ENCODE peak calls at places on chromosome 2, in five cellular contexts. M is stomach, F is A673, Z is dorsolateral prefrontal cortex, W is ascending aorta. Y is an unnamed sample.

GRCh38 chr2:182668671-182669070 is 47.4 kb upstream of the DNAJC10 start:
- DNase-seq in F (peak), Z (no peak), W (no peak), M (no peak), Y (no peak)

GRCh38 chr2:46887028-46887885 is 28.3 kb downstream of the MCFD2 start:
- DNase-seq in M (no peak), Z (no peak), F (no peak), W (no peak), Y (no peak)

GRCh38 chr2:24831736-24832421 is 38.7 kb downstream of the CENPO start:
- DNase-seq in M (peak), F (no peak), W (no peak), Z (peak), Y (no peak)

GRCh38 chr2:116874021-116874420 is 940.5 kb upstream of the DDX18 start:
- DNase-seq in Z (no peak), F (no peak), W (no peak), M (no peak), Y (no peak)

GRCh38 chr2:209977386-209978239 is 24.8 kb upstream of the RPE start:
- DNase-seq in M (no peak), F (peak), W (no peak), Z (no peak), Y (no peak)

GRCh38 chr2:209946539-209946938 is 55.9 kb upstream of the RPE start:
- DNase-seq in W (no peak), F (peak), M (no peak), Z (no peak), Y (no peak)

GRCh38 chr2:70991142-70991541 is 3.5 kb downstream of the TEX261 start:
- DNase-seq in W (no peak), F (no peak), M (no peak), Z (no peak), Y (no peak)

GRCh38 chr2:20108655-20109396 is 57.4 kb upstream of the LAPTM4A start:
- DNase-seq in W (no peak), F (no peak), M (no peak), Z (no peak), Y (no peak)

GRCh38 chr2:29583548-29584121 is 337.8 kb downstream of the ALK start:
- DNase-seq in F (no peak), Z (no peak), W (no peak), M (no peak), Y (no peak)

GRCh38 chr2:120470041-120470716 is 124.2 kb downstream of the INHBB start:
- DNase-seq in Z (peak), M (peak), F (no peak), W (peak), Y (peak)

GRCh38 chr2:110659248-110659647 is 18.6 kb downstream of the BUB1 start:
- DNase-seq in Z (no peak), F (no peak), W (no peak), M (no peak), Y (no peak)

GRCh38 chr2:165462433-165462832 is 7.1 kb upstream of the CSRNP3 start:
- DNase-seq in W (no peak), M (no peak), F (peak), Z (no peak), Y (no peak)

GRCh38 chr2:11482473-11483031 is 16.6 kb upstream of the E2F6 start:
- DNase-seq in M (no peak), W (no peak), Z (peak), F (no peak), Y (no peak)

GRCh38 chr2:201363857-201364560 is 6.9 kb upstream of the FLACC1 start:
- DNase-seq in F (peak), Z (no peak), W (no peak), M (no peak), Y (peak)

GRCh38 chr2:84889332-84889731 is 8.4 kb upstream of the TRABD2A start:
- DNase-seq in M (no peak), W (no peak), F (no peak), Z (no peak), Y (no peak)
- H3K4me3 ChIP-seq in M (no peak), W (no peak), F (no peak), Z (no peak), Y (no peak)

GRCh38 chr2:47916437-47916836 is 10.1 kb upstream of the FBXO11 start:
- DNase-seq in Z (no peak), W (no peak), F (no peak), M (no peak), Y (no peak)

GRCh38 chr2:47917562-47917961 is 11.3 kb upstream of the FBXO11 start:
- DNase-seq in W (no peak), M (no peak), F (no peak), Z (no peak), Y (no peak)

DNA sequence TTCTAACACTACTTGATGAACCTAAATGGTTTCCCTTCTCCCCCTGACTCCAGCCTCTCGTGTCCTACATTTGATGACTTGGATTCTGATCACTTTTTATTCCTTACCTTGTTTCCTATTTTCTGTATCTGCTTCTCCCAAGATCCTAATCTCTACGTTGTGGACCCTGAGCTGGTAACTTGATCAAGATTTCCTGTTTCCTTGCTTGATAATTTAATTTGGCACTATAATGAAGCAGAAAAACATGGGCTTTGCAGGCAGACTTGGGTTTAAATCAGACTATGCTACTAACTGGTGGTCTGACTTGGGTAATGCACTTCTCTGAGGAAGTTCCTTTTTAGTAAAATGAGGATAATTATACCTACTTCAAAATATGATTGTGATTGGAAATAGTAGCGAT is 11.7 kb upstream of the FBXO11 start:
- DNase-seq in M (no peak), Z (no peak), F (no peak), W (no peak), Y (no peak)
- TF ChIP-seq CTCF in M (no peak), Z (no peak), F (no peak), W (no peak), Y (no peak)

GRCh38 chr2:160141419-160141818 is 58.7 kb downstream of the ITGB6 start:
- DNase-seq in W (no peak), M (no peak), F (no peak), Z (no peak), Y (no peak)

GRCh38 chr2:160140471-160140870 is 59.6 kb downstream of the ITGB6 start:
- DNase-seq in M (no peak), Z (no peak), W (no peak), F (no peak), Y (no peak)

GRCh38 chr2:160144278-160144990 is 55.6 kb downstream of the ITGB6 start:
- DNase-seq in M (no peak), F (no peak), Z (no peak), W (no peak), Y (no peak)

GRCh38 chr2:160141944-160142343 is 58.1 kb downstream of the ITGB6 start:
- DNase-seq in Z (no peak), M (no peak), W (no peak), F (no peak), Y (no peak)

DNA sequence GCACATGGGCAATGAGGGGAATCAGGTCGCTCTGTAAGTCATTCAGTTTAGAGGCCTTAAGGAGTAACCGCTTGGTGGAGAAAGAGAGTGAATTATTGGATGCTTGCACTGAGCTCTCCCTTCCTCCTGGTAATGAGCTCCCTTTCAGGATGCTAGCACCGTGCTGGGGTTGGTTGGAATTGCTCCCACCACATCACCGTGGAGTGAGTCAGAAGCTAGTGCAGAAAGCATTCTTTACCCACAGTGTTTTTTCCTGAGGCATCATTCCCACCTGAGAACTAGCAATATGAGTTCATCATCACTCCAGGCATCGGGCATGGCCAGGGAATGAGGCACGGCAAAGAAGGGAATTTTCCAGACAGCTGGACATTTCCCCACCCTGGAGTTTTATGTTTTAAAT is 57.6 kb downstream of the ITGB6 start:
- DNase-seq in Z (no peak), M (no peak), W (no peak), F (no peak), Y (no peak)
- H3K4me3 ChIP-seq in Z (no peak), M (no peak), W (no peak), F (no peak), Y (no peak)

GRCh38 chr2:2226326-2226725 is 104.7 kb downstream of the MYT1L start:
- DNase-seq in M (no peak), W (no peak), Z (no peak), F (no peak), Y (no peak)

GRCh38 chr2:2234398-2234797 is 96.7 kb downstream of the MYT1L start:
- DNase-seq in M (no peak), F (no peak), W (no peak), Z (no peak), Y (no peak)

GRCh38 chr2:2232167-2232566 is 98.9 kb downstream of the MYT1L start:
- DNase-seq in Z (no peak), M (peak), W (no peak), F (no peak), Y (no peak)

GRCh38 chr2:2233171-2233826 is 97.8 kb downstream of the MYT1L start:
- DNase-seq in W (no peak), M (no peak), Z (no peak), F (no peak), Y (no peak)

DNA sequence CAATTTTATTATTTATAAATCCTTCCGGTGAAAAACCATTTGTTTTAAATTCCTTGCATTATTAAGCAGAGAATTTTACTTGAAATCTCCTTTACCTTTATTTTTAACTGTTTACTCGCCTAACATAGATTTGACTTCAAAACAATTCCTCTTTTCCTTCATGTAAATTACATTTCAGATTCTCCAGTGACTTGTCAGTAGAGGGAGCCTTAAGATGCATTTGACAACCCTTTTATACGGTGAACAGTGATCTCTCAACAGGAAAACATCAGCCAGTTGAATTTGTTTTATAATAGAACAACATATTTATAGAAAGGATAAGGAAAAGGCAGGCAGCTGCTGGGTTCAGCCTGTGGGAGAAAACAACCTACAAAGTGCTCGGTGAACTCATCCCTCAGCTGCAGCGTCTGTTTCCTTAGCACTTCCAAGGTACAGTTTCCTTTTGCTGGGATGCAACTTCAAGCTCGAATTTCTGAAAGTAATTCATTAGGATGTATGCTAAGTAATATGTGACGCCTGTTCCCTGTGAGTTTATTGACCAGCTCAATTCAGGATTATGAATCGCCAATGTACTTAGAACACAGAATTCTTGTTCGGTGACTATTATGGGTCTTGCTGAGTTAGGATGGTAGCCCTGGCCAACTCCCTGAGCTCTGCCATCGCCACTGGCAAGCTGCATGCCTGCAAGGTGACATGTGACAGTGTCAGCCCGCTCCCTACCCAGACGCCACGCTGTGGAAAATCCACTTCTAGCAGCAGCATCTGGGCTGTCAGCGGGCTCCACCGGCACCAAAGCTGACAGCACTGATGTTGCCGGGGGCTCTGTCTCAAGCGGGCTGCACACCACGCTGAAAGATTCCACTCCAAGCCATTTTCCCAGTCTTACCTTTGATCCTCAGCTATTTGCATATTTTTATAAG is 100.9 kb downstream of the MYT1L start:
- DNase-seq in Z (peak), M (no peak), F (no peak), W (no peak), Y (no peak)
- TF ChIP-seq CTCF in Z (peak), M (no peak), F (peak), W (no peak), Y (no peak)

GRCh38 chr2:233124449-233125080 is 64.4 kb downstream of the INPP5D start:
- DNase-seq in W (no peak), Z (no peak), M (no peak), F (no peak), Y (peak)
- H3K4me3 ChIP-seq in W (no peak), Z (no peak), M (no peak), F (no peak), Y (no peak)

GRCh38 chr2:174176898-174177297 is 71.4 kb downstream of the OLA1 start:
- DNase-seq in W (no peak), F (no peak), Z (no peak), M (no peak), Y (no peak)

GRCh38 chr2:174181368-174181767 is 67.0 kb downstream of the OLA1 start:
- DNase-seq in W (no peak), Z (no peak), F (no peak), M (no peak), Y (no peak)

GRCh38 chr2:174180837-174181236 is 67.5 kb downstream of the OLA1 start:
- DNase-seq in Z (no peak), W (no peak), F (no peak), M (no peak), Y (no peak)

GRCh38 chr2:174183076-174183475 is 65.3 kb downstream of the OLA1 start:
- DNase-seq in M (no peak), F (no peak), W (no peak), Z (no peak), Y (no peak)

DNA sequence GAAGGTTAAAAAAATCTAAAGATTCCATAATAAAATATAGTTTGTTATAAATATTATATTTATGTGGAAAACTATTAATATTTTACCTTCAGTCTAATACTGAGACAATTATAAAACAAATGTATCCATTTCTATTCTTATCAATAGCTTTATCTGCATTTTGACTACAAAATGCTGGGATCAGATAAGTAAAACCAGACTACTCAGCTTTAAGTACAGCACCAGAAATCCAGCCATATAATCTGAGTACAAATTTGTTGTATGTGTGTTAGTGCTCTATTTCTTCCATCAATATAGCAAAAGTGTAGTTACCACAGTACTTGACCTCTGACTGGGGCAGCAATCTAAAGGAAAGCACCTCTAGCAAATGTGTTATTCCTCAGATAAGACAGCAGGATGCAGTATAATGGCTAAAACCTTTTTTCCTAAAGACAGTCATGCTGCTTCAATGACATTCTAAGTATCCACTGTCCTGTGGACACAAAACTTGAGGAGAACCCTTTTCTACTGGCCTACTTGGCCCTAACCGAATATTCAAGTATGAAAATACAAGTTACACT is 68.1 kb downstream of the OLA1 start:
- DNase-seq in M (no peak), F (no peak), W (no peak), Z (no peak), Y (no peak)
- TF ChIP-seq CTCF in M (no peak), F (peak), W (no peak), Z (no peak), Y (no peak)

GRCh38 chr2:96539215-96539920 is 2.8 kb downstream of the ARID5A start:
- DNase-seq in Z (no peak), W (no peak), M (no peak), F (no peak), Y (peak)
- H3K4me3 ChIP-seq in Z (peak), W (peak), M (peak), F (no peak), Y (no peak)

DNA sequence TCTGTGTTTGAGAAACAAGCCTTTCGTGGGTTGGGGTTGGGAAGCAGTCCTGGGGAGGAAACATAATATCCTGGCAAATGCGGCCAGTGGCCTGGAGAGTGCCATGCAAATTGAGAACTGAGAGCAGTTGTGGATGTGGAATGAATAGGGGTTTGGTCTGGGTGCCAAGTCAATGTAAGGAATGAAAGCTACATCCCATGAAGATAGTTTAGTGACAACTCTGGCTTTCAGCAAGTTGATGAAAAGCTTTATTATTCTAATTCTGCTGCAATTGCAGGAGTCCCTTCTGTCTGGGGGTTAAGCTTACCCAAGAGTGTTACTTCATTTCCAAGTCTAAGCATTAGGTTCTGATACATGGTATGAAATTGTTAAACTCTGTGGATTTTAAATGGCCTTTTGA is 771.6 kb downstream of the DPP10 start:
- DNase-seq in M (no peak), F (no peak), W (no peak), Z (no peak), Y (no peak)
- TF ChIP-seq CTCF in M (no peak), F (no peak), W (no peak), Z (no peak), Y (no peak)

GRCh38 chr2:136118819-136119716 is 1.1 kb upstream of the CXCR4 start:
- DNase-seq in W (peak), F (no peak), Z (peak), M (peak), Y (peak)
- H3K4me3 ChIP-seq in W (peak), F (no peak), Z (peak), M (peak), Y (peak)

GRCh38 chr2:130344578-130344977 is 1.9 kb downstream of the IMP4 start:
- DNase-seq in Z (no peak), M (no peak), F (no peak), W (no peak), Y (no peak)

GRCh38 chr2:130342020-130342532 is 621 bp upstream of the IMP4 start:
- DNase-seq in F (peak), W (peak), Z (peak), M (peak), Y (peak)

GRCh38 chr2:130341562-130342019 is 1.1 kb upstream of the IMP4 start:
- DNase-seq in W (no peak), Z (no peak), F (peak), M (no peak), Y (no peak)

GRCh38 chr2:130345091-130345490 is 2.4 kb downstream of the IMP4 start:
- DNase-seq in Z (no peak), W (no peak), M (no peak), F (no peak), Y (no peak)

DNA sequence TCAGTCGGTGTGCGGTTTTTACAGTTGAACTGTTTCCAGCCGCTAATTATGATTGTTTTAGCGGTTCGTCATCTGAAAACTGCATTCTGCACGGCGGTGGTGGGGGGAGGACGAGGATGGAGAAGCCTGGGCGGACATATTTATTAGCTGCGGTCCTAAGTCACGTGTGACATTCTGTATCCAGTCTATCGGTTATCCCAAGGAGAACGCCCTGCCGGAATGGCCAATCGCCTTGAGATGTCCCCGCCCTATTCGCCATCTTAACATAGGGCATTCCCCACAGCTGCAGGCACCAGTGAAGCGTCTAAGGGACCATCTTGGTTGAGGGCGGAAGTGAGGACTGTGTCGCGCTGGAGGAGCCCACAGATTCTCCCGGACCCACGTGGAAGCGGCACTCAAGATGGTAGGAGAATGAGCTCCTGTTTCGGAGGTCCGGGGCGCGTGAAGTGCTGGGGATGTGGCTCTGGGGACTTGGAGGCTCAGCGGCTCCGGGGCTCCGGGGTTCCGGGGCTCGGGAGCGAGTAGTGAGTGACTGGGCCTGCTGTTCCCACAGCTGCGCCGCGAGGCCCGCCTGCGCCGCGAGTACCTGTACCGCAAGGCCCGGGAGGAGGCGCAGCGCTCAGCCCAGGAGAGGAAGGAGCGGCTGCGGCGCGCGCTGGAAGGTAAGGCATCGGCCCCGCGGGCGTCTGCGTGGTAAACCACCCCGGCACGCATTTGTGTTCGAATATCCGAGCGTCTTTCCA is at the start of gene IMP4:
- DNase-seq in W (peak), Z (peak), F (peak), M (peak), Y (peak)
- TF ChIP-seq CTCF in W (peak), Z (peak), F (peak), M (peak), Y (peak)